ENCODE peak calls at places on chromosomes 13 and 19, in ten cellular contexts. One of them, this sample, is unnamed.

GRCh38 chr13:27000686-27001085 is 170.9 kb downstream of the USP12 start:
- DNase-seq in astrocyte: no peak
- DNase-seq in activated CD4-positive, alpha-beta T cell treated with anti-CD3 and anti-CD28 coated beads, Interleukin-2, amount 50 U/mL, for 1 hour: no peak
- DNase-seq in NCI-H1105 treated with DMSO at 0.1 percent for 48 hours: no peak
- DNase-seq in neural progenitor cell: no peak
- DNase-seq in amygdala: no peak
- DNase-seq in GM04504: no peak
- DNase-seq in anterior cingulate cortex: no peak
- DNase-seq in small intestine: no peak
- DNase-seq in left lung: peak; percentile 15
- DNase-seq in this sample: no peak

GRCh38 chr19:32930567-32930966 is 41.2 kb downstream of the CEP89 start:
- DNase-seq in astrocyte: no peak
- DNase-seq in activated CD4-positive, alpha-beta T cell treated with anti-CD3 and anti-CD28 coated beads, Interleukin-2, amount 50 U/mL, for 1 hour: no peak
- DNase-seq in NCI-H1105 treated with DMSO at 0.1 percent for 48 hours: no peak
- DNase-seq in neural progenitor cell: no peak
- DNase-seq in amygdala: no peak
- DNase-seq in GM04504: no peak
- DNase-seq in anterior cingulate cortex: no peak
- DNase-seq in small intestine: no peak
- DNase-seq in left lung: no peak
- DNase-seq in this sample: no peak

GRCh38 chr13:30564489-30564888 is 53.2 kb upstream of the USPL1 start:
- DNase-seq in astrocyte: no peak
- DNase-seq in activated CD4-positive, alpha-beta T cell treated with anti-CD3 and anti-CD28 coated beads, Interleukin-2, amount 50 U/mL, for 1 hour: no peak
- DNase-seq in NCI-H1105 treated with DMSO at 0.1 percent for 48 hours: no peak
- DNase-seq in neural progenitor cell: no peak
- DNase-seq in amygdala: no peak
- DNase-seq in GM04504: no peak
- DNase-seq in anterior cingulate cortex: no peak
- DNase-seq in small intestine: no peak
- DNase-seq in left lung: no peak
- DNase-seq in this sample: no peak

GRCh38 chr19:33426621-33427475 is 53.3 kb downstream of the CEBPG start:
- DNase-seq in astrocyte: no peak
- DNase-seq in activated CD4-positive, alpha-beta T cell treated with anti-CD3 and anti-CD28 coated beads, Interleukin-2, amount 50 U/mL, for 1 hour: no peak
- DNase-seq in NCI-H1105 treated with DMSO at 0.1 percent for 48 hours: peak; percentile 22
- DNase-seq in neural progenitor cell: no peak
- DNase-seq in amygdala: no peak
- DNase-seq in GM04504: no peak
- DNase-seq in anterior cingulate cortex: no peak
- DNase-seq in small intestine: no peak
- DNase-seq in left lung: no peak
- DNase-seq in this sample: no peak

GRCh38 chr13:53064721-53065120 is 36.1 kb downstream of the OLFM4 start:
- DNase-seq in astrocyte: no peak
- DNase-seq in activated CD4-positive, alpha-beta T cell treated with anti-CD3 and anti-CD28 coated beads, Interleukin-2, amount 50 U/mL, for 1 hour: no peak
- DNase-seq in NCI-H1105 treated with DMSO at 0.1 percent for 48 hours: peak; percentile 81
- DNase-seq in neural progenitor cell: no peak
- DNase-seq in amygdala: no peak
- DNase-seq in GM04504: no peak
- DNase-seq in anterior cingulate cortex: no peak
- DNase-seq in small intestine: no peak
- DNase-seq in left lung: no peak
- DNase-seq in this sample: no peak

GRCh38 chr13:99313473-99313872 is 6.3 kb upstream of the GPR183 start:
- DNase-seq in astrocyte: no peak
- DNase-seq in activated CD4-positive, alpha-beta T cell treated with anti-CD3 and anti-CD28 coated beads, Interleukin-2, amount 50 U/mL, for 1 hour: no peak
- DNase-seq in NCI-H1105 treated with DMSO at 0.1 percent for 48 hours: no peak
- DNase-seq in neural progenitor cell: peak; percentile 65
- DNase-seq in amygdala: no peak
- DNase-seq in GM04504: no peak
- DNase-seq in anterior cingulate cortex: no peak
- DNase-seq in small intestine: no peak
- DNase-seq in left lung: no peak
- DNase-seq in this sample: no peak

GRCh38 chr13:49303533-49304252 is 56.0 kb downstream of the CDADC1 start:
- DNase-seq in astrocyte: no peak
- DNase-seq in activated CD4-positive, alpha-beta T cell treated with anti-CD3 and anti-CD28 coated beads, Interleukin-2, amount 50 U/mL, for 1 hour: no peak
- DNase-seq in NCI-H1105 treated with DMSO at 0.1 percent for 48 hours: no peak
- DNase-seq in neural progenitor cell: no peak
- DNase-seq in amygdala: no peak
- DNase-seq in GM04504: no peak
- DNase-seq in anterior cingulate cortex: no peak
- DNase-seq in small intestine: peak; percentile 23
- DNase-seq in left lung: no peak
- DNase-seq in this sample: no peak

GRCh38 chr19:28868836-28869235 is 344.1 kb downstream of the UQCRFS1 start:
- DNase-seq in astrocyte: no peak
- DNase-seq in activated CD4-positive, alpha-beta T cell treated with anti-CD3 and anti-CD28 coated beads, Interleukin-2, amount 50 U/mL, for 1 hour: no peak
- DNase-seq in NCI-H1105 treated with DMSO at 0.1 percent for 48 hours: no peak
- DNase-seq in neural progenitor cell: no peak
- DNase-seq in amygdala: no peak
- DNase-seq in GM04504: no peak
- DNase-seq in anterior cingulate cortex: no peak
- DNase-seq in small intestine: no peak
- DNase-seq in left lung: no peak
- DNase-seq in this sample: no peak